ENCODE peak calls at places on chromosome 6, in four cellular contexts. X is GM12891, P is H1, A is HepG2. B is an unnamed sample.

GRCh38 chr6:36623547-36624459 is 29.6 kb downstream of the SRSF3 start:
- DNase-seq in A (peak; percentile 77), P (peak; percentile 96), X (peak; percentile 59), B (peak; percentile 69)

GRCh38 chr6:116385911-116386310 is 15.2 kb downstream of the DSE start:
- DNase-seq in X (no peak), P (no peak), A (no peak), B (no peak)

GRCh38 chr6:31769684-31770371 is 7.3 kb downstream of the VWA7 start:
- DNase-seq in A (peak; percentile 71), P (peak; percentile 96), X (peak; percentile 86), B (peak; percentile 95)

GRCh38 chr6:53672232-53672631 is 6.7 kb upstream of the KLHL31 start:
- DNase-seq in A (no peak), P (no peak), X (no peak), B (no peak)

GRCh38 chr6:2875840-2876207 is 27.3 kb downstream of the SERPINB9 start:
- DNase-seq in P (no peak), X (peak; percentile 42), A (no peak), B (no peak)

GRCh38 chr6:95614094-95614493 is 36.8 kb downstream of the MANEA start:
- DNase-seq in X (no peak), P (no peak), A (no peak), B (no peak)

GRCh38 chr6:156879235-156879995 is 102.2 kb downstream of the ARID1B start:
- DNase-seq in A (no peak), P (no peak), X (no peak), B (no peak)

GRCh38 chr6:147117009-147117408 is 87.2 kb upstream of the STXBP5 start:
- DNase-seq in X (no peak), A (no peak), P (no peak), B (no peak)

GRCh38 chr6:138987643-138988468 is at the start of gene REPS1:
- DNase-seq in X (peak; percentile 92), A (peak; percentile 87), P (peak; percentile 98), B (peak; percentile 91)
- TF ChIP-seq TAF1 in X (peak; percentile 78), A (peak; percentile 95), P (peak; percentile 90), B (peak; percentile 75)

DNA sequence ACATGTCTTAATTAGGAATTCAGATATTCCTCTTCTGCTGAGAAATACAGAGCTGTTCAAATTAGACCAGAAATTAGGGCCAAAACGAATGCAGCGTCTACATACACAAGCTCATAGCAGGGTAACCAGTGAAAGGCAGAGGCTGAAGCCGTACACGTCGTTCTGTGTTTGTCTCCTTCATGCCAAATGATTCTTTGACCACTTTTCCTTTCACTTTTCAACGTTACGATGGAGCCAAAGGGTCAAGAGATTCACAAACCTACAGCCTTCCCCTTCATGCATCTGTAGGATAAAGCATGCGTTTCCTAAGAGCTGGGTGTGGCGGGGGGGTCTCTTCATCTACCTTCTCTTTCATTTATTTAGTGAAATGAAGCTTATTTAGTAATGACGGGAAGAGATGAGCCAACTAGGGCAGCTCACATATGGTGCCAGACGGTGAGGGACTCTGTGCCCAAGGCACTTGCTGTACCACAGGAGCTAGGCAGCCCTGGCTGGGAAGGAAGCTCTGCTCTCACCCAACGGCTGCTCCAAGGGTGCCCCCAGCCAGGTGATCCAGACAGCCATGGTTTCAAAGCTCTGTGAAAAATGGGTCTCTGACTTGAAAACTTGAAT is 178.0 kb downstream of the ATXN1 start:
- DNase-seq in P (no peak), X (no peak), A (no peak), B (no peak)
- TF ChIP-seq TAF1 in P (no peak), X (no peak), A (no peak), B (no peak)

GRCh38 chr6:34813028-34813742 is 21.3 kb downstream of the BLTP3A start:
- DNase-seq in P (no peak), A (no peak), X (no peak), B (no peak)

GRCh38 chr6:34809914-34810882 is 18.3 kb downstream of the BLTP3A start:
- DNase-seq in X (no peak), P (no peak), A (no peak), B (no peak)

GRCh38 chr6:34806738-34807453 is 15.0 kb downstream of the BLTP3A start:
- DNase-seq in A (no peak), P (no peak), X (no peak), B (no peak)

GRCh38 chr6:34816635-34817301 is 24.9 kb downstream of the BLTP3A start:
- DNase-seq in X (no peak), P (no peak), A (no peak), B (no peak)

GRCh38 chr6:34810936-34811632 is 19.2 kb downstream of the BLTP3A start:
- DNase-seq in A (peak; percentile 52), X (no peak), P (no peak), B (no peak)
- TF ChIP-seq TAF1 in A (no peak), X (no peak), P (no peak), B (no peak)

DNA sequence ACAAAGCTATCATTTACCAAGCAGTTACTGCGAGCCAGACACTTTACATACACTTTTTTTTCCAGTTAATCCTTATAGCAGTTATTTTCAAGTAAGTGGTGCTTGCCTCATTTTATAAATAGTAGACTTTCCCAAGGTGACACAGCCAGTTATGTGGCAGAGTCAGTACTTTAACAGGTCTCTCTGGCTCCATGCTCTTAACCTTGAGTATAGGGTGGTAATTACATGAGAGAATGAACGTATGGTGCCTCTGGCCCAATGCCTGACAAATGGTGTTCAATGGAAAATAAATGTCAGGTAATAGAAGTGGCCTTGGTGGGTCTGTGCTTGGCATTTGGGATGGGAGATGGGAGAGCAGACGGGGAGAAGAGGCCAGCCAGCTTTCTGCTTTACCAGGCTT is 316.3 kb downstream of the SLC35F1 start:
- DNase-seq in X (no peak), P (no peak), A (no peak), B (no peak)
- TF ChIP-seq TAF1 in X (no peak), P (no peak), A (no peak), B (no peak)

GRCh38 chr6:33748851-33749250 is 2.1 kb upstream of the IP6K3 start:
- DNase-seq in A (no peak), X (no peak), P (no peak), B (no peak)
- TF ChIP-seq TAF1 in A (no peak), X (no peak), P (no peak), B (no peak)

GRCh38 chr6:107308676-107309075 is 150.7 kb downstream of the PDSS2 start:
- DNase-seq in X (no peak), A (no peak), P (no peak), B (no peak)
- TF ChIP-seq TAF1 in X (no peak), A (no peak), P (no peak), B (no peak)

DNA sequence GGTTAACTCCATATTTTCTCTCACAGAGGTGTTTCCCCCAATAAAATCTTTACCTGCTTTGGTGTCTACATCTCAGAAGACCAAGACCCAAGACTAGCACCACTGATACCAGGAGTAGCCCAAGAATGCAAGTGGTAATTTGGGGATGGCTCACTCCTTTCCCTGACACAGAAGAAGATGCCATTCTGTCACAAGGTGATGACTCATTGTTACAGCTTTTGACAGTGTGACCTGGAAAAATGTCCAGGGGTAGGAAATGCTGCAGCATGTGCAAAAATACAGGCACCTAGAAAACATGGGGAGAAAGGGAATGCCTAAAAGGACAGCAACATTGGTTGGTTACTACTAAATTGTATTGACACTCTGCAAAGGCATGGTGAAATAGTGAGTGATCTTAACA is 254.0 kb upstream of the GJE1 start:
- DNase-seq in P (no peak), A (no peak), X (no peak), B (no peak)
- TF ChIP-seq TAF1 in P (no peak), A (no peak), X (no peak), B (no peak)

GRCh38 chr6:4550227-4550597 is 226.0 kb upstream of the CDYL start:
- DNase-seq in A (no peak), P (no peak), X (no peak), B (no peak)
- TF ChIP-seq TAF1 in A (no peak), P (no peak), X (no peak), B (no peak)

DNA sequence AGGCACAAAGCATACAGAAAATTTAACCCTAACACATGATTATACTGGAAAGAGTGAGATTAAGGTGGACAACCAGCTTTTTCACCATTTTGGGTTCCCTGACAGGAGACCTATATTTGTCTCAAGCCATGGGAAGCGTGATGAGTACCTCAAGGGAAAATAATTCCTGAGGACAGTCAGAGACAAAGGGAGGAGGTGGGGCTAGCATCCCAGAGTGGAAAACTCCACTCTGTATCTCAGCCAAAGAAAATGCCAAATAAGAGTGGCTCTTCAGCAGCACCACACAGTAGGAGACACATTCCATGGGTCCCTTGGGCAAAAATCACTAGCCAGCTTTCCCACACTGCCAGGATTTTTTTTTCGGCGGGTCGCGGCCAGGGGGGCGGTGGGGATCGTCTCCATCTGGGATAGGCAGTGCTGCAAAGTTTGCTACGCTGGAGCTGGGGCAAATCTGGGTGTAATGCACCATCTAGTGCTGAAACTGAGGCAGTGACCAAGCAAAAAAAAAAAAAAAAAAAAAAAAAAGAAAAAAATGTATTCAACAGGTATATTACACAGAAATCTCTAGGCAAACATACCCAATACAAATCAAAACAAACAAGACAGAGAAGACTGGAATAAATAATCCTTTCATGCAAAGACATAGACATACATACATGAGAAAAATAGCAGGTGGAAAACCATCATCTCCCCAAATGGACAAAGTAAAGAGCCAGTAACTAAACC is 77.3 kb upstream of the SLC35F1 start:
- DNase-seq in P (peak; percentile 78), A (peak; percentile 44), X (peak; percentile 15), B (no peak)
- TF ChIP-seq TAF1 in P (peak; percentile 14), A (no peak), X (no peak), B (no peak)

B was measured in GM12892.